ENCODE peak calls at places on chromosomes 3 and 15, in eight cellular contexts. One of them, this sample, is unnamed. For H3K27me3, the result is how much of the 10 kb centered on the place peaks cover.

GRCh38 chr15:68385671-68386586 is 46.0 kb downstream of the ITGA11 start:
- DNase-seq in heart left ventricle: no peak
- DNase-seq in IMR-90: no peak
- DNase-seq in psoas muscle: no peak
- DNase-seq in tibial artery: peak
- DNase-seq in adrenal gland: no peak
- DNase-seq in CD8-positive, alpha-beta T cell: no peak
- DNase-seq in suprapubic skin: peak
- DNase-seq in this sample: peak

GRCh38 chr15:29530966-29531365 is 261.3 kb upstream of the NSMCE3 start:
- DNase-seq in heart left ventricle: no peak
- DNase-seq in IMR-90: no peak
- DNase-seq in psoas muscle: no peak
- DNase-seq in tibial artery: no peak
- DNase-seq in adrenal gland: no peak
- DNase-seq in CD8-positive, alpha-beta T cell: no peak
- DNase-seq in suprapubic skin: no peak
- DNase-seq in this sample: no peak

GRCh38 chr3:54575561-54575960 is 352.3 kb downstream of the LRTM1 start:
- DNase-seq in heart left ventricle: no peak
- DNase-seq in IMR-90: no peak
- DNase-seq in psoas muscle: no peak
- DNase-seq in tibial artery: no peak
- DNase-seq in adrenal gland: no peak
- DNase-seq in CD8-positive, alpha-beta T cell: no peak
- DNase-seq in suprapubic skin: no peak
- DNase-seq in this sample: no peak

GRCh38 chr15:26081758-26082068 is 218.6 kb upstream of the ATP10A start:
- DNase-seq in heart left ventricle: no peak
- DNase-seq in IMR-90: no peak
- DNase-seq in psoas muscle: no peak
- DNase-seq in tibial artery: no peak
- DNase-seq in adrenal gland: no peak
- DNase-seq in CD8-positive, alpha-beta T cell: no peak
- DNase-seq in suprapubic skin: no peak
- DNase-seq in this sample: no peak

GRCh38 chr3:120348065-120348980 is 831 bp downstream of the LRRC58 start:
- DNase-seq in heart left ventricle: no peak
- DNase-seq in IMR-90: peak
- DNase-seq in psoas muscle: no peak
- DNase-seq in tibial artery: no peak
- DNase-seq in adrenal gland: no peak
- DNase-seq in CD8-positive, alpha-beta T cell: peak
- DNase-seq in suprapubic skin: peak
- DNase-seq in this sample: no peak

GRCh38 chr3:188489639-188490405 is 335.9 kb downstream of the LPP start:
- DNase-seq in heart left ventricle: no peak
- DNase-seq in IMR-90: peak
- DNase-seq in psoas muscle: no peak
- DNase-seq in tibial artery: no peak
- DNase-seq in adrenal gland: no peak
- DNase-seq in CD8-positive, alpha-beta T cell: no peak
- DNase-seq in suprapubic skin: no peak
- DNase-seq in this sample: no peak

GRCh38 chr15:92970656-92971055 is 70.5 kb downstream of the CHD2 start:
- DNase-seq in heart left ventricle: no peak
- DNase-seq in IMR-90: peak
- DNase-seq in psoas muscle: no peak
- DNase-seq in tibial artery: no peak
- DNase-seq in adrenal gland: no peak
- DNase-seq in CD8-positive, alpha-beta T cell: no peak
- DNase-seq in suprapubic skin: no peak
- DNase-seq in this sample: no peak

GRCh38 chr3:149701977-149702350 is 44.1 kb upstream of the WWTR1 start:
- DNase-seq in heart left ventricle: no peak
- DNase-seq in IMR-90: no peak
- DNase-seq in psoas muscle: no peak
- DNase-seq in tibial artery: no peak
- DNase-seq in adrenal gland: no peak
- DNase-seq in CD8-positive, alpha-beta T cell: no peak
- DNase-seq in suprapubic skin: no peak
- DNase-seq in this sample: no peak

GRCh38 chr3:115644391-115644790 is 21.1 kb downstream of the GAP43 start:
- DNase-seq in heart left ventricle: no peak
- DNase-seq in IMR-90: peak
- DNase-seq in psoas muscle: no peak
- DNase-seq in tibial artery: no peak
- DNase-seq in adrenal gland: no peak
- DNase-seq in CD8-positive, alpha-beta T cell: no peak
- DNase-seq in suprapubic skin: no peak
- DNase-seq in this sample: no peak

GRCh38 chr3:170047133-170047404 is 9.3 kb downstream of the GPR160 start:
- DNase-seq in heart left ventricle: no peak
- DNase-seq in IMR-90: no peak
- DNase-seq in psoas muscle: no peak
- DNase-seq in tibial artery: no peak
- DNase-seq in adrenal gland: no peak
- DNase-seq in CD8-positive, alpha-beta T cell: no peak
- DNase-seq in suprapubic skin: no peak
- DNase-seq in this sample: no peak

GRCh38 chr3:57791245-57791644 is 35.1 kb downstream of the SLMAP start:
- DNase-seq in heart left ventricle: no peak
- DNase-seq in IMR-90: peak
- DNase-seq in psoas muscle: no peak
- DNase-seq in tibial artery: no peak
- DNase-seq in adrenal gland: no peak
- DNase-seq in CD8-positive, alpha-beta T cell: no peak
- DNase-seq in suprapubic skin: no peak
- DNase-seq in this sample: no peak

GRCh38 chr3:39718674-39719595 is 90.5 kb upstream of the MYRIP start:
- DNase-seq in heart left ventricle: no peak
- DNase-seq in IMR-90: peak
- DNase-seq in psoas muscle: no peak
- DNase-seq in tibial artery: no peak
- DNase-seq in adrenal gland: no peak
- DNase-seq in CD8-positive, alpha-beta T cell: no peak
- DNase-seq in suprapubic skin: no peak
- DNase-seq in this sample: no peak

GRCh38 chr15:91852741-91853500 is 587 bp upstream of the SLCO3A1 start:
- DNase-seq in heart left ventricle: peak
- DNase-seq in IMR-90: peak
- DNase-seq in psoas muscle: peak
- DNase-seq in tibial artery: peak
- DNase-seq in adrenal gland: peak
- DNase-seq in CD8-positive, alpha-beta T cell: peak
- DNase-seq in suprapubic skin: peak
- DNase-seq in this sample: no peak

GRCh38 chr15:101458158-101458895 is 31.2 kb downstream of the PCSK6 start:
- DNase-seq in heart left ventricle: no peak
- DNase-seq in IMR-90: no peak
- DNase-seq in psoas muscle: no peak
- DNase-seq in tibial artery: no peak
- DNase-seq in adrenal gland: no peak
- DNase-seq in CD8-positive, alpha-beta T cell: no peak
- DNase-seq in suprapubic skin: no peak
- DNase-seq in this sample: no peak

GRCh38 chr15:70410371-70410975 is 312.8 kb upstream of the TLE3 start:
- DNase-seq in heart left ventricle: no peak
- DNase-seq in IMR-90: no peak
- DNase-seq in psoas muscle: no peak
- DNase-seq in tibial artery: no peak
- DNase-seq in adrenal gland: no peak
- DNase-seq in CD8-positive, alpha-beta T cell: no peak
- DNase-seq in suprapubic skin: no peak
- DNase-seq in this sample: no peak

GRCh38 chr15:88401972-88402656 is 65.1 kb downstream of the MRPL46 start:
- DNase-seq in heart left ventricle: peak
- DNase-seq in IMR-90: no peak
- DNase-seq in psoas muscle: no peak
- DNase-seq in tibial artery: no peak
- DNase-seq in adrenal gland: no peak
- DNase-seq in CD8-positive, alpha-beta T cell: no peak
- DNase-seq in suprapubic skin: no peak
- DNase-seq in this sample: peak

GRCh38 chr15:62505761-62506160 is 340.7 kb upstream of the C2CD4B start:
- DNase-seq in heart left ventricle: no peak
- DNase-seq in IMR-90: no peak
- DNase-seq in psoas muscle: no peak
- DNase-seq in tibial artery: no peak
- DNase-seq in adrenal gland: no peak
- DNase-seq in CD8-positive, alpha-beta T cell: no peak
- DNase-seq in suprapubic skin: no peak
- DNase-seq in this sample: no peak

GRCh38 chr3:22960326-22960984 is 242.7 kb upstream of the UBE2E2 start:
- DNase-seq in heart left ventricle: no peak
- DNase-seq in IMR-90: peak
- DNase-seq in psoas muscle: no peak
- DNase-seq in tibial artery: no peak
- DNase-seq in adrenal gland: peak
- DNase-seq in CD8-positive, alpha-beta T cell: no peak
- DNase-seq in suprapubic skin: no peak
- DNase-seq in this sample: no peak

GRCh38 chr3:186511245-186511644 is 32.9 kb downstream of the CRYGS start:
- DNase-seq in heart left ventricle: no peak
- DNase-seq in IMR-90: no peak
- DNase-seq in psoas muscle: no peak
- DNase-seq in tibial artery: no peak
- DNase-seq in adrenal gland: no peak
- DNase-seq in CD8-positive, alpha-beta T cell: no peak
- DNase-seq in suprapubic skin: no peak
- DNase-seq in this sample: no peak

GRCh38 chr3:186511702-186512101 is 32.5 kb downstream of the CRYGS start:
- DNase-seq in heart left ventricle: no peak
- DNase-seq in IMR-90: no peak
- DNase-seq in psoas muscle: no peak
- DNase-seq in tibial artery: no peak
- DNase-seq in adrenal gland: no peak
- DNase-seq in CD8-positive, alpha-beta T cell: no peak
- DNase-seq in suprapubic skin: no peak
- DNase-seq in this sample: no peak

GRCh38 chr3:186506846-186507245 is 37.3 kb downstream of the CRYGS start:
- DNase-seq in heart left ventricle: no peak
- DNase-seq in IMR-90: no peak
- DNase-seq in psoas muscle: no peak
- DNase-seq in tibial artery: no peak
- DNase-seq in adrenal gland: no peak
- DNase-seq in CD8-positive, alpha-beta T cell: no peak
- DNase-seq in suprapubic skin: no peak
- DNase-seq in this sample: no peak

GRCh38 chr3:186510374-186511079 is 33.7 kb downstream of the CRYGS start:
- DNase-seq in heart left ventricle: no peak
- DNase-seq in IMR-90: no peak
- DNase-seq in psoas muscle: no peak
- DNase-seq in tibial artery: no peak
- DNase-seq in adrenal gland: no peak
- DNase-seq in CD8-positive, alpha-beta T cell: no peak
- DNase-seq in suprapubic skin: no peak
- DNase-seq in this sample: no peak

DNA sequence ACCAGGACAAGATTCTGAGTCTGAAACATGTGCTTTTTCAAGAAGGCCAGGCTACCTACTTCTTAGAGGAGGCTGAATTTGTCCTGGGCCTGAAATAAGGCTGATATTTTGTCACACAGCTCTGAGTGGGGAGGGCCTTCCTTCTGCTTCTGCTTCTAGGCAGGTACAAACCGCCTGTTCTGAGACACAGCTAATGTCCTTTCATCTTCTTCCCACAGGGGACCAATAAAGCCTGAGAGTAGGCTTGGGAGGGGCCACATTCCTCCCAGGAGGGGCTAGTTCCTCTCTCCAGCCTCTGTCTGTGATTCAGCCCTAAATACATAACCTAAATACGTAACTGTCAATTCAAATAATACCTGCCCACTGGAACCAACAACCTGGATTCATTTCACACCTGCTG is 34.8 kb downstream of the CRYGS start:
- DNase-seq in heart left ventricle: no peak
- DNase-seq in IMR-90: no peak
- DNase-seq in psoas muscle: no peak
- DNase-seq in tibial artery: no peak
- DNase-seq in adrenal gland: no peak
- DNase-seq in CD8-positive, alpha-beta T cell: no peak
- DNase-seq in suprapubic skin: no peak
- DNase-seq in this sample: no peak
- H3K27me3 ChIP-seq in heart left ventricle: under half
- H3K27me3 ChIP-seq in IMR-90: under half
- H3K27me3 ChIP-seq in psoas muscle: under half
- H3K27me3 ChIP-seq in tibial artery: under half
- H3K27me3 ChIP-seq in adrenal gland: under half
- H3K27me3 ChIP-seq in CD8-positive, alpha-beta T cell: under half
- H3K27me3 ChIP-seq in suprapubic skin: under half
- H3K27me3 ChIP-seq in this sample: under half

DNA sequence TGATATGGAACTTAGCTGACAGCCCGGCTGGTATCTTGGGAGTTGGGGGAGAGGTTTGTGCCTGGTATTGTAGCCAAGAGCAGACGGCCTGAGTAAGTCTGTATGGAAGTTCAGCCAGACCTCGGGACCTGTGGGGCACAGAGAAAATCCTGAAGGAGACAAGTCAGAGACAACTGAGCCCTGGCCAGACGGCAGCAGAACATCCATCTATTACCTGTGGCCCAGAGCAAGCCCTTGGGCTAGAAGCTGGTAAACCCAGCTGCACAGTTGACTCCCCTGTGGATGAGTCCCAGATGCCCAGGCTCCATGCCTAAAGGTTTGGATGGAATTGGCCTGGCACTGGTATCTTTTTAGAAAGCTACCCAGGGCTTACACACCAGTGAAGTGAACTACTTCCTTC is 70.4 kb upstream of the DLG1 start:
- DNase-seq in heart left ventricle: no peak
- DNase-seq in IMR-90: no peak
- DNase-seq in psoas muscle: no peak
- DNase-seq in tibial artery: peak
- DNase-seq in adrenal gland: no peak
- DNase-seq in CD8-positive, alpha-beta T cell: no peak
- DNase-seq in suprapubic skin: no peak
- DNase-seq in this sample: no peak
- H3K27ac ChIP-seq in heart left ventricle: no peak
- H3K27ac ChIP-seq in IMR-90: no peak
- H3K27ac ChIP-seq in psoas muscle: no peak
- H3K27ac ChIP-seq in tibial artery: no peak
- H3K27ac ChIP-seq in adrenal gland: no peak
- H3K27ac ChIP-seq in CD8-positive, alpha-beta T cell: no peak
- H3K27ac ChIP-seq in suprapubic skin: no peak
- H3K27ac ChIP-seq in this sample: no peak

GRCh38 chr15:60299452-60300047 is 98.2 kb downstream of the ANXA2 start:
- DNase-seq in heart left ventricle: peak
- DNase-seq in IMR-90: no peak
- DNase-seq in psoas muscle: no peak
- DNase-seq in tibial artery: no peak
- DNase-seq in adrenal gland: no peak
- DNase-seq in CD8-positive, alpha-beta T cell: no peak
- DNase-seq in suprapubic skin: peak
- DNase-seq in this sample: no peak
- TF ChIP-seq CTCF in heart left ventricle: no peak
- TF ChIP-seq CTCF in IMR-90: no peak
- TF ChIP-seq CTCF in psoas muscle: no peak
- TF ChIP-seq CTCF in tibial artery: no peak
- TF ChIP-seq CTCF in adrenal gland: no peak
- TF ChIP-seq CTCF in CD8-positive, alpha-beta T cell: no peak
- TF ChIP-seq CTCF in suprapubic skin: peak
- TF ChIP-seq CTCF in this sample: no peak

DNA sequence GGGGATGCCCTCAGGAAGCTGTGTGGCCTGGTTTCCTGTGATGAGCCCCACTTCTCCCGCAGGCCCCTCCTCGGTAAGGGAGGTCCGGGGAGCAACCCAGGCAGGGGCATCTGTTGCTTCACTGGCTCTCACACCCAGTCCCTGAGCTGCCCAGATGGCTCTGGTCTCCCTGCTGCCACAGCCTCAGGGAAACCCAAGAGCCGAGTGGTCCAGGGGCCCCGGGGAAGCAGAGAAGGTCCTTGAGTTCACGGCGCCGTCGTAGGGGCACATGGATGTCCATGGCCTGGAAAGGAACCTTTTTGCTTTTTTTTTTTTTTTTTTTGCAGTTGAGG is 13.3 kb upstream of the LRRC15 start:
- DNase-seq in heart left ventricle: no peak
- DNase-seq in IMR-90: no peak
- DNase-seq in psoas muscle: no peak
- DNase-seq in tibial artery: no peak
- DNase-seq in adrenal gland: no peak
- DNase-seq in CD8-positive, alpha-beta T cell: no peak
- DNase-seq in suprapubic skin: no peak
- DNase-seq in this sample: no peak
- H3K27me3 ChIP-seq in heart left ventricle: under half
- H3K27me3 ChIP-seq in IMR-90: under half
- H3K27me3 ChIP-seq in psoas muscle: under half
- H3K27me3 ChIP-seq in tibial artery: under half
- H3K27me3 ChIP-seq in adrenal gland: under half
- H3K27me3 ChIP-seq in CD8-positive, alpha-beta T cell: under half
- H3K27me3 ChIP-seq in suprapubic skin: under half
- H3K27me3 ChIP-seq in this sample: under half